ENCODE peak calls at places on chromosomes 5 and 9, in ten cellular contexts. One of them, this sample, is unnamed. For H3K9me3, the result is how much of the 10 kb centered on the place peaks cover.

GRCh38 chr9:127489471-127490115 is 38.3 kb downstream of the LRSAM1 start:
- DNase-seq in neural progenitor cell: peak
- DNase-seq in BE2C: peak
- DNase-seq in AG04450: no peak
- DNase-seq in mesenchymal stem cell: peak
- DNase-seq in astrocyte: no peak
- DNase-seq in HCT116: no peak
- DNase-seq in CD8-positive, alpha-beta memory T cell: no peak
- DNase-seq in A549: no peak
- DNase-seq in colonic mucosa: no peak
- DNase-seq in this sample: no peak

GRCh38 chr9:129038109-129038852 is 1.9 kb downstream of the MIGA2 start:
- DNase-seq in AG04450: no peak
- DNase-seq in BE2C: no peak
- DNase-seq in HCT116: no peak
- DNase-seq in colonic mucosa: no peak
- DNase-seq in astrocyte: no peak
- DNase-seq in A549: no peak
- DNase-seq in mesenchymal stem cell: no peak
- DNase-seq in neural progenitor cell: no peak
- DNase-seq in CD8-positive, alpha-beta memory T cell: no peak
- DNase-seq in this sample: no peak

GRCh38 chr9:87714819-87715218 is 11.1 kb upstream of the CTSL start:
- DNase-seq in AG04450: peak
- DNase-seq in neural progenitor cell: no peak
- DNase-seq in mesenchymal stem cell: peak
- DNase-seq in colonic mucosa: no peak
- DNase-seq in HCT116: no peak
- DNase-seq in CD8-positive, alpha-beta memory T cell: no peak
- DNase-seq in astrocyte: peak
- DNase-seq in A549: peak
- DNase-seq in BE2C: no peak
- DNase-seq in this sample: no peak

GRCh38 chr9:114718801-114719221 is 36.8 kb upstream of the TEX48 start:
- DNase-seq in AG04450: no peak
- DNase-seq in A549: peak
- DNase-seq in neural progenitor cell: no peak
- DNase-seq in HCT116: peak
- DNase-seq in CD8-positive, alpha-beta memory T cell: peak
- DNase-seq in astrocyte: peak
- DNase-seq in colonic mucosa: peak
- DNase-seq in BE2C: no peak
- DNase-seq in mesenchymal stem cell: no peak
- DNase-seq in this sample: peak

GRCh38 chr5:142342128-142342981 is 17.5 kb upstream of the SPRY4 start:
- DNase-seq in A549: no peak
- DNase-seq in CD8-positive, alpha-beta memory T cell: no peak
- DNase-seq in astrocyte: peak
- DNase-seq in neural progenitor cell: no peak
- DNase-seq in HCT116: no peak
- DNase-seq in colonic mucosa: no peak
- DNase-seq in mesenchymal stem cell: peak
- DNase-seq in AG04450: no peak
- DNase-seq in BE2C: no peak
- DNase-seq in this sample: no peak

GRCh38 chr9:20558609-20559016 is 63.7 kb downstream of the MLLT3 start:
- DNase-seq in neural progenitor cell: peak
- DNase-seq in astrocyte: peak
- DNase-seq in BE2C: no peak
- DNase-seq in AG04450: peak
- DNase-seq in colonic mucosa: no peak
- DNase-seq in HCT116: no peak
- DNase-seq in mesenchymal stem cell: peak
- DNase-seq in CD8-positive, alpha-beta memory T cell: no peak
- DNase-seq in A549: peak
- DNase-seq in this sample: no peak

GRCh38 chr9:4821994-4822544 is 29.3 kb downstream of the RCL1 start:
- DNase-seq in mesenchymal stem cell: no peak
- DNase-seq in AG04450: no peak
- DNase-seq in neural progenitor cell: no peak
- DNase-seq in A549: no peak
- DNase-seq in CD8-positive, alpha-beta memory T cell: no peak
- DNase-seq in BE2C: no peak
- DNase-seq in colonic mucosa: no peak
- DNase-seq in HCT116: no peak
- DNase-seq in astrocyte: no peak
- DNase-seq in this sample: no peak

GRCh38 chr5:127586371-127586770 is 62.5 kb upstream of the CTXN3 start:
- DNase-seq in mesenchymal stem cell: no peak
- DNase-seq in AG04450: no peak
- DNase-seq in CD8-positive, alpha-beta memory T cell: no peak
- DNase-seq in BE2C: no peak
- DNase-seq in A549: no peak
- DNase-seq in astrocyte: peak
- DNase-seq in neural progenitor cell: no peak
- DNase-seq in colonic mucosa: no peak
- DNase-seq in HCT116: no peak
- DNase-seq in this sample: no peak

GRCh38 chr9:121783126-121783522 is 131.7 kb downstream of the DAB2IP start:
- DNase-seq in AG04450: no peak
- DNase-seq in neural progenitor cell: no peak
- DNase-seq in A549: no peak
- DNase-seq in astrocyte: no peak
- DNase-seq in colonic mucosa: no peak
- DNase-seq in CD8-positive, alpha-beta memory T cell: no peak
- DNase-seq in HCT116: no peak
- DNase-seq in mesenchymal stem cell: no peak
- DNase-seq in BE2C: peak
- DNase-seq in this sample: no peak

GRCh38 chr5:173795601-173796000 is 92.5 kb upstream of the CPEB4 start:
- DNase-seq in AG04450: no peak
- DNase-seq in neural progenitor cell: no peak
- DNase-seq in CD8-positive, alpha-beta memory T cell: no peak
- DNase-seq in BE2C: no peak
- DNase-seq in A549: no peak
- DNase-seq in colonic mucosa: peak
- DNase-seq in mesenchymal stem cell: no peak
- DNase-seq in astrocyte: no peak
- DNase-seq in HCT116: no peak
- DNase-seq in this sample: no peak

DNA sequence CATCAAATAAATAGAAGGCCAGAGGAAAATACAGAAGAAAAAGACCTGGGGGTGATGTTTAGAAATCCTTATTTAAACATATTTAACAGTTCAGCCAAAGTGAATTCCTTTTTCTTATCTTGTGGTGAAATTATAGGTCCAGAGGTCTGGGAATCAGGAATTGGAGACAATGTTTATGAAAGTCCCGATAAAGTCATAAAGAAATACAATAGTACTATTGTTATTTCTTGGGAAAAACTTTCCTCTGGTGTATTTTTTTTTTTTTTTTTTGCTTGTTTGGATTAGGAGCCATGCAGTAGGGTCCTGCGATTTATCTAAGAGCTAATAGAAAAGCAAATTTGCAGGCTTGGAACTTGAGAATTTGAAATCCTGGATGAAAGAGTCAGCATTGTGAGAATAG is 426 bp downstream of the C7 start:
- DNase-seq in HCT116: no peak
- DNase-seq in neural progenitor cell: no peak
- DNase-seq in BE2C: no peak
- DNase-seq in astrocyte: no peak
- DNase-seq in AG04450: no peak
- DNase-seq in colonic mucosa: no peak
- DNase-seq in CD8-positive, alpha-beta memory T cell: no peak
- DNase-seq in A549: no peak
- DNase-seq in mesenchymal stem cell: no peak
- DNase-seq in this sample: no peak
- H3K9me3 ChIP-seq in HCT116: under half
- H3K9me3 ChIP-seq in neural progenitor cell: under half
- H3K9me3 ChIP-seq in BE2C: under half
- H3K9me3 ChIP-seq in astrocyte: under half
- H3K9me3 ChIP-seq in AG04450: under half
- H3K9me3 ChIP-seq in colonic mucosa: under half
- H3K9me3 ChIP-seq in CD8-positive, alpha-beta memory T cell: under half
- H3K9me3 ChIP-seq in A549: under half
- H3K9me3 ChIP-seq in mesenchymal stem cell: under half
- H3K9me3 ChIP-seq in this sample: under half

DNA sequence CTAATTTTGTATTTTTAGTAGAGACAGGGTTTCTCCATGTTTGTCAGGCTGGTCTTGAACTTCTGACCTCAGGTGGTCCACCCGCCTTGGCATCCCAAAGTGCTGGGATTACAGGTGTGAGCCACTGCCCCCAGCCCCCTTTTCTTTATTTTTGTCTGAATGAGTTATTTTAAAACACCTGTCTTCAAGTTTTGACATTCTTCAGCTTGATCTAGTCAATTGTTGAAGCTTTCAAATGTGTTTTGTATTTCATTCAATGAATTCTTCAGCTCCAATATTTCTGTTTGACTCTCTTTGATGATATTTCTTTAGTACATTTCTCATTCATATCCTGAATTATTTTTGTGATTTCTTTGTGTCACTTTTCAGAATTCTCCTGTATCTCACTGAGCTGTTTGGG is 486.2 kb downstream of the DMAC1 start:
- DNase-seq in HCT116: no peak
- DNase-seq in colonic mucosa: no peak
- DNase-seq in astrocyte: no peak
- DNase-seq in neural progenitor cell: no peak
- DNase-seq in A549: no peak
- DNase-seq in BE2C: no peak
- DNase-seq in CD8-positive, alpha-beta memory T cell: no peak
- DNase-seq in AG04450: no peak
- DNase-seq in mesenchymal stem cell: no peak
- DNase-seq in this sample: no peak
- H3K9me3 ChIP-seq in HCT116: under half
- H3K9me3 ChIP-seq in colonic mucosa: under half
- H3K9me3 ChIP-seq in astrocyte: under half
- H3K9me3 ChIP-seq in neural progenitor cell: under half
- H3K9me3 ChIP-seq in A549: under half
- H3K9me3 ChIP-seq in BE2C: under half
- H3K9me3 ChIP-seq in CD8-positive, alpha-beta memory T cell: under half
- H3K9me3 ChIP-seq in AG04450: under half
- H3K9me3 ChIP-seq in mesenchymal stem cell: under half
- H3K9me3 ChIP-seq in this sample: under half

DNA sequence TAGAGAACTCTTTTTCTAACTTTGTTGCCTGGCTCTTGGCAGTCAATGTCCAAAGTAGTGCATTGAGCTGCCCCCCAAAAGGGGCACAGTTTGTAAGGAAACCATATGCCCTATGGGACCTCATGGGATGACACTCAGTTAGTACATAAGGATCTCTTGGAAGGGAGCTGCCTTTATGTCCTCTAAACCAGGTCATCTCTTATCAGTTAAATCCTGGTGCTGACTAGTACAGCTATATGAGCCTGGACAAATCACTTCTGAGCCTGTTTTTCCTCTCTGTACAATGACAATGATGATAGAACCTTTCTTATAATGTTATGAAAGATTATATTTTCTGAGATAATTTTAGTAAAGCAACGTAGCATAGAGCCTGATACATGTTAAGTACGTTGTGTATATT is 44.1 kb downstream of the PIK3R1 start:
- DNase-seq in neural progenitor cell: no peak
- DNase-seq in mesenchymal stem cell: no peak
- DNase-seq in A549: no peak
- DNase-seq in astrocyte: no peak
- DNase-seq in colonic mucosa: no peak
- DNase-seq in AG04450: no peak
- DNase-seq in HCT116: no peak
- DNase-seq in BE2C: no peak
- DNase-seq in CD8-positive, alpha-beta memory T cell: no peak
- DNase-seq in this sample: no peak
- H3K9me3 ChIP-seq in neural progenitor cell: under half
- H3K9me3 ChIP-seq in mesenchymal stem cell: under half
- H3K9me3 ChIP-seq in A549: under half
- H3K9me3 ChIP-seq in astrocyte: under half
- H3K9me3 ChIP-seq in colonic mucosa: under half
- H3K9me3 ChIP-seq in AG04450: under half
- H3K9me3 ChIP-seq in HCT116: under half
- H3K9me3 ChIP-seq in BE2C: under half
- H3K9me3 ChIP-seq in CD8-positive, alpha-beta memory T cell: under half
- H3K9me3 ChIP-seq in this sample: under half

DNA sequence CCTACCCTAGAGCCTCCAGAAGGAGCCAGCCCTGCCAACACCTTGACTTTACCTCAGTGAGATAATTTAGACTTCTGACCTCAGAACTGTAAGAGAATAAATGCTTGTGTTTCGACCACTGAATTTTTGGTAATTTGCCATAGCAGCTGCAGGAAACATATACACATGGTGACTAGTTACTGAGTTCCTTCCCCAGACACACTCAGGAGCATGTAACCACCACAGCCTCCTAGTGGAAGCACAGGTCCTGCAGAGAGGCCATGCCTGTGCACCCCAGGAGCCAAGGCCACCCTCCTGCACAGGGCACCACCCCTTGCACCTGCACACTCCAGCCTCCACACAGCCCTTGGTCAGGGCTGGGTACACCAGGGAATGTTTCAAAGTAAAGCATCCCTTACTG is 7.6 kb upstream of the CAMSAP1 start:
- DNase-seq in HCT116: no peak
- DNase-seq in A549: no peak
- DNase-seq in colonic mucosa: no peak
- DNase-seq in astrocyte: peak
- DNase-seq in neural progenitor cell: no peak
- DNase-seq in CD8-positive, alpha-beta memory T cell: no peak
- DNase-seq in AG04450: peak
- DNase-seq in mesenchymal stem cell: no peak
- DNase-seq in BE2C: no peak
- DNase-seq in this sample: no peak
- H3K9me3 ChIP-seq in HCT116: under half
- H3K9me3 ChIP-seq in A549: half or more
- H3K9me3 ChIP-seq in colonic mucosa: under half
- H3K9me3 ChIP-seq in astrocyte: under half
- H3K9me3 ChIP-seq in neural progenitor cell: under half
- H3K9me3 ChIP-seq in CD8-positive, alpha-beta memory T cell: under half
- H3K9me3 ChIP-seq in AG04450: half or more
- H3K9me3 ChIP-seq in mesenchymal stem cell: half or more
- H3K9me3 ChIP-seq in BE2C: under half
- H3K9me3 ChIP-seq in this sample: under half

GRCh38 chr5:180853522-180853921 is 7.6 kb downstream of the ZFP62 start:
- DNase-seq in HCT116: no peak
- DNase-seq in astrocyte: no peak
- DNase-seq in neural progenitor cell: no peak
- DNase-seq in CD8-positive, alpha-beta memory T cell: no peak
- DNase-seq in BE2C: no peak
- DNase-seq in A549: no peak
- DNase-seq in mesenchymal stem cell: no peak
- DNase-seq in AG04450: no peak
- DNase-seq in colonic mucosa: no peak
- DNase-seq in this sample: no peak
- H3K9me3 ChIP-seq in HCT116: under half
- H3K9me3 ChIP-seq in astrocyte: under half
- H3K9me3 ChIP-seq in neural progenitor cell: under half
- H3K9me3 ChIP-seq in CD8-positive, alpha-beta memory T cell: under half
- H3K9me3 ChIP-seq in BE2C: under half
- H3K9me3 ChIP-seq in A549: half or more
- H3K9me3 ChIP-seq in mesenchymal stem cell: under half
- H3K9me3 ChIP-seq in AG04450: under half
- H3K9me3 ChIP-seq in colonic mucosa: under half
- H3K9me3 ChIP-seq in this sample: under half

GRCh38 chr5:178989311-178989710 is 5.8 kb downstream of the GRM6 start:
- DNase-seq in colonic mucosa: no peak
- DNase-seq in BE2C: no peak
- DNase-seq in HCT116: no peak
- DNase-seq in CD8-positive, alpha-beta memory T cell: no peak
- DNase-seq in AG04450: no peak
- DNase-seq in A549: no peak
- DNase-seq in neural progenitor cell: no peak
- DNase-seq in mesenchymal stem cell: no peak
- DNase-seq in astrocyte: no peak
- DNase-seq in this sample: no peak
- H3K9me3 ChIP-seq in colonic mucosa: under half
- H3K9me3 ChIP-seq in BE2C: under half
- H3K9me3 ChIP-seq in HCT116: under half
- H3K9me3 ChIP-seq in CD8-positive, alpha-beta memory T cell: under half
- H3K9me3 ChIP-seq in AG04450: half or more
- H3K9me3 ChIP-seq in A549: under half
- H3K9me3 ChIP-seq in neural progenitor cell: under half
- H3K9me3 ChIP-seq in mesenchymal stem cell: under half
- H3K9me3 ChIP-seq in astrocyte: under half
- H3K9me3 ChIP-seq in this sample: under half

This sample was measured in T-helper 17 cell.